ENCODE peak calls at places on chromosomes 12 and 14, in eight cellular contexts. C, X, N, P, S, D, B and H are unnamed samples.

GRCh38 chr14:20799444-20799843 is 3.2 kb downstream of the RNASE1 start:
- DNase-seq in P (no peak), C (no peak), D (no peak), N (no peak), X (no peak), S (no peak), B (no peak), H (no peak)

GRCh38 chr12:92582466-92582865 is 120.3 kb upstream of the PLEKHG7 start:
- DNase-seq in B (no peak), S (no peak), D (no peak), N (no peak), P (no peak), C (no peak), X (no peak), H (no peak)

GRCh38 chr14:79571361-79571760 is 639.9 kb downstream of the DIO2 start:
- DNase-seq in N (no peak), P (no peak), S (no peak), C (no peak), X (no peak), B (no peak), D (no peak), H (peak)

GRCh38 chr12:118346895-118347294 is 25.8 kb downstream of the TAOK3 start:
- DNase-seq in B (no peak), N (no peak), D (no peak), X (no peak), P (no peak), C (no peak), S (no peak), H (no peak)

GRCh38 chr12:32266756-32267155 is 132.6 kb upstream of the FGD4 start:
- DNase-seq in C (no peak), N (no peak), D (no peak), S (no peak), B (no peak), X (no peak), P (no peak), H (no peak)

GRCh38 chr14:98501335-98501734 is 770.7 kb downstream of the BCL11B start:
- DNase-seq in D (no peak), C (no peak), B (no peak), N (no peak), P (no peak), S (no peak), X (no peak), H (no peak)

GRCh38 chr14:41604793-41605534 is 1.7 kb upstream of the LRFN5 start:
- DNase-seq in N (no peak), C (no peak), S (peak), X (no peak), D (peak), P (no peak), B (no peak), H (no peak)

GRCh38 chr14:73142216-73142615 is 5.9 kb downstream of the PSEN1 start:
- DNase-seq in N (no peak), B (no peak), S (no peak), P (no peak), D (no peak), X (no peak), C (no peak), H (no peak)

GRCh38 chr12:121217761-121218160 is 7.8 kb downstream of the P2RX4 start:
- DNase-seq in P (no peak), D (no peak), N (no peak), S (peak), B (no peak), X (no peak), C (no peak), H (peak)

GRCh38 chr14:105493921-105494605 is 3.0 kb downstream of the TEDC1 start:
- DNase-seq in X (no peak), P (no peak), B (no peak), S (no peak), C (no peak), D (no peak), N (no peak), H (no peak)